ENCODE peak calls at places on chromosome 21, in five cellular contexts. U, Y, T, R and Z are unnamed samples.

GRCh38 chr21:31078796-31079195 is 40.5 kb upstream of the KRTAP19-8 start:
- DNase-seq in U (no peak), Y (no peak), T (no peak), R (no peak), Z (no peak)

GRCh38 chr21:31334648-31335121 is 9.4 kb downstream of the TIAM1 start:
- DNase-seq in U (no peak), Y (no peak), T (no peak), R (no peak), Z (no peak)

GRCh38 chr21:45736705-45737484 is 93.4 kb downstream of the PCBP3 start:
- DNase-seq in U (no peak), Y (no peak), T (no peak), R (no peak), Z (no peak)

GRCh38 chr21:14889080-14889805 is 175.6 kb downstream of the NRIP1 start:
- DNase-seq in U (no peak), Y (no peak), T (no peak), R (no peak), Z (no peak)

GRCh38 chr21:28793043-28793442 is 199.6 kb downstream of the LTN1 start:
- DNase-seq in U (no peak), Y (no peak), T (no peak), R (no peak), Z (no peak)

GRCh38 chr21:43853851-43854772 is 10.9 kb upstream of the AGPAT3 start:
- DNase-seq in U (no peak), Y (no peak), T (no peak), R (no peak), Z (no peak)

GRCh38 chr21:26495283-26495849 is 77.7 kb downstream of the CYYR1 start:
- DNase-seq in U (no peak), Y (no peak), T (no peak), R (no peak), Z (no peak)

GRCh38 chr21:39580744-39581143 is 32.0 kb upstream of the B3GALT5 start:
- DNase-seq in U (no peak), Y (no peak), T (no peak), R (no peak), Z (no peak)

GRCh38 chr21:45279446-45280177 is 8.1 kb downstream of the POFUT2 start:
- DNase-seq in U (no peak), Y (no peak), T (no peak), R (no peak), Z (no peak)

GRCh38 chr21:42209801-42210479 is 9.0 kb upstream of the ABCG1 start:
- DNase-seq in U (no peak), Y (no peak), T (no peak), R (no peak), Z (no peak)

GRCh38 chr21:31660134-31660565 is 657 bp downstream of the SOD1 start:
- DNase-seq in U (no peak), Y (peak), T (no peak), R (no peak), Z (no peak)

GRCh38 chr21:15604424-15604823 is 125.4 kb upstream of the USP25 start:
- DNase-seq in U (no peak), Y (no peak), T (no peak), R (no peak), Z (no peak)

GRCh38 chr21:34595457-34595856 is 19.5 kb downstream of the RCAN1 start:
- DNase-seq in U (no peak), Y (no peak), T (no peak), R (no peak), Z (no peak)

GRCh38 chr21:34517491-34518245 is 5.7 kb upstream of the KCNE1 start:
- DNase-seq in U (no peak), Y (peak), T (no peak), R (no peak), Z (no peak)

GRCh38 chr21:36882776-36883175 is 83.7 kb downstream of the HLCS start:
- DNase-seq in U (no peak), Y (no peak), T (no peak), R (no peak), Z (no peak)

GRCh38 chr21:17370263-17370662 is 142.6 kb upstream of the CXADR start:
- DNase-seq in U (no peak), Y (no peak), T (no peak), R (no peak), Z (no peak)

GRCh38 chr21:42061866-42062542 is 9.1 kb upstream of the UMODL1 start:
- DNase-seq in U (peak), Y (no peak), T (no peak), R (peak), Z (peak)

GRCh38 chr21:44363278-44363677 is 9.9 kb downstream of the TRPM2 start:
- DNase-seq in U (no peak), Y (no peak), T (no peak), R (no peak), Z (no peak)

GRCh38 chr21:15725949-15726348 is 3.8 kb upstream of the USP25 start:
- DNase-seq in U (no peak), Y (no peak), T (no peak), R (no peak), Z (no peak)

GRCh38 chr21:14318598-14318997 is 64.3 kb downstream of the HSPA13 start:
- DNase-seq in U (no peak), Y (no peak), T (no peak), R (no peak), Z (no peak)

GRCh38 chr21:42118121-42118795 is 47.1 kb downstream of the UMODL1 start:
- DNase-seq in U (no peak), Y (peak), T (no peak), R (no peak), Z (no peak)

GRCh38 chr21:41359289-41359688 is 2.5 kb upstream of the MX2 start:
- DNase-seq in U (no peak), Y (no peak), T (no peak), R (no peak), Z (no peak)

GRCh38 chr21:45074048-45074817 is at the start of gene ADARB1:
- DNase-seq in U (peak), Y (peak), T (no peak), R (peak), Z (peak)

GRCh38 chr21:15820857-15821256 is 91.1 kb downstream of the USP25 start:
- DNase-seq in U (no peak), Y (no peak), T (no peak), R (no peak), Z (no peak)

GRCh38 chr21:25560151-25560783 is 47.0 kb downstream of the MRPL39 start:
- DNase-seq in U (no peak), Y (no peak), T (no peak), R (no peak), Z (no peak)

GRCh38 chr21:43790053-43790524 is 712 bp downstream of the RRP1 start:
- DNase-seq in U (no peak), Y (no peak), T (no peak), R (no peak), Z (no peak)